ENCODE peak calls at places on chromosomes 2 and 18, in ten cellular contexts. Z is A673; T is BJ; R is GM13976; V is NCI-H1092; L is iris pigment epithelial cell; J is nephron progenitor cell; N is mesothelial cell of epicardium; H is activated effector memory CD4-positive, alpha-beta T cell treated with Interleukin-2 at 50 U/mL for 16 hours; I is activated naive CD4-positive, alpha-beta T cell treated with anti-CD3 and anti-CD28 coated beads, Interleukin-2, amount 50 U/mL, for 72 hours. M is an unnamed sample.

GRCh38 chr2:236592821-236593220 is 23.2 kb downstream of the ACKR3 start:
- DNase-seq in I (no peak), T (no peak), Z (no peak), H (no peak), V (peak; percentile 38), N (no peak), L (no peak), J (no peak), R (no peak), M (no peak)

GRCh38 chr18:34320267-34320666 is 95.6 kb upstream of the NOL4 start:
- DNase-seq in I (no peak), N (no peak), T (no peak), H (no peak), V (no peak), J (no peak), R (no peak), Z (no peak), L (no peak), M (no peak)

GRCh38 chr2:55090702-55091101 is 40.5 kb upstream of the RTN4 start:
- DNase-seq in T (no peak), L (peak; percentile 62), Z (no peak), V (no peak), J (no peak), I (no peak), R (no peak), H (no peak), N (no peak), M (no peak)

GRCh38 chr2:10502803-10503107 is 54.6 kb upstream of the ODC1 start:
- DNase-seq in Z (no peak), T (no peak), I (no peak), H (no peak), N (no peak), J (no peak), V (no peak), R (no peak), L (no peak), M (no peak)

GRCh38 chr2:117714110-117714509 is 100.4 kb upstream of the DDX18 start:
- DNase-seq in J (no peak), I (no peak), H (no peak), R (no peak), Z (no peak), T (no peak), V (no peak), L (no peak), N (no peak), M (no peak)

GRCh38 chr2:56299166-56299806 is 115.5 kb downstream of the CCDC85A start:
- DNase-seq in R (no peak), N (no peak), T (no peak), J (no peak), Z (no peak), I (no peak), H (no peak), L (peak; percentile 10), V (no peak), M (no peak)

GRCh38 chr2:214747992-214748391 is 61.5 kb downstream of the BARD1 start:
- DNase-seq in V (no peak), N (no peak), T (no peak), L (no peak), Z (no peak), R (no peak), J (no peak), I (no peak), H (no peak), M (no peak)

GRCh38 chr2:12202301-12202700 is 455.9 kb downstream of the LPIN1 start:
- DNase-seq in I (no peak), L (peak; percentile 75), N (no peak), R (no peak), J (no peak), V (no peak), Z (peak; percentile 11), H (no peak), T (no peak), M (no peak)

GRCh38 chr2:54626884-54627283 is 96.6 kb upstream of the EML6 start:
- DNase-seq in J (no peak), T (no peak), Z (no peak), N (no peak), R (no peak), V (no peak), L (no peak), I (no peak), H (no peak), M (no peak)

GRCh38 chr2:113894156-113894743 is 4.4 kb downstream of the ACTR3 start:
- DNase-seq in N (no peak), T (peak; percentile 74), Z (peak; percentile 87), J (no peak), R (no peak), V (no peak), I (no peak), H (no peak), L (peak; percentile 94), M (peak; percentile 31)

GRCh38 chr2:20205915-20206524 is 18.9 kb downstream of the SDC1 start:
- DNase-seq in I (no peak), Z (no peak), J (no peak), T (no peak), V (no peak), N (no peak), H (no peak), R (no peak), L (no peak), M (no peak)

GRCh38 chr2:156471772-156472171 is 35.6 kb downstream of the GPD2 start:
- DNase-seq in V (no peak), J (no peak), N (no peak), I (no peak), L (no peak), H (no peak), Z (no peak), T (no peak), R (no peak), M (no peak)

GRCh38 chr2:239895116-239895515 is 130.0 kb downstream of the NDUFA10 start:
- DNase-seq in Z (no peak), R (no peak), I (peak; percentile 30), T (no peak), L (no peak), J (no peak), H (no peak), V (no peak), N (no peak), M (no peak)

GRCh38 chr2:69221960-69222751 is 164.9 kb downstream of the GFPT1 start:
- DNase-seq in L (peak; percentile 86), Z (no peak), T (no peak), I (no peak), N (no peak), R (no peak), J (no peak), H (no peak), V (no peak), M (peak; percentile 14)

GRCh38 chr2:235287369-235287722 is 206.5 kb upstream of the AGAP1 start:
- DNase-seq in R (no peak), N (no peak), L (no peak), I (no peak), J (no peak), V (no peak), H (no peak), T (no peak), Z (no peak), M (no peak)

GRCh38 chr2:120765031-120765910 is 29.6 kb downstream of the GLI2 start:
- DNase-seq in L (peak; percentile 34), J (no peak), H (no peak), V (no peak), Z (no peak), T (no peak), R (no peak), I (peak; percentile 40), N (no peak), M (no peak)

GRCh38 chr2:155266579-155266978 is 568.1 kb downstream of the KCNJ3 start:
- DNase-seq in R (no peak), H (no peak), I (no peak), N (no peak), L (no peak), Z (peak; percentile 13), V (no peak), T (no peak), J (no peak), M (peak; percentile 55)

GRCh38 chr2:205948496-205948837 is 137.5 kb downstream of the INO80D start:
- DNase-seq in R (no peak), T (no peak), I (no peak), V (no peak), L (no peak), J (no peak), Z (no peak), N (no peak), H (no peak), M (no peak)

GRCh38 chr18:56728741-56729140 is 77.6 kb downstream of the WDR7 start:
- DNase-seq in I (no peak), T (no peak), H (no peak), V (no peak), J (no peak), L (no peak), R (no peak), N (no peak), Z (no peak), M (no peak)

GRCh38 chr18:79899609-79900435 is 51.6 kb downstream of the SLC66A2 start:
- DNase-seq in R (no peak), V (no peak), J (no peak), T (no peak), N (peak; percentile 28), L (no peak), Z (no peak), H (no peak), I (peak; percentile 49), M (no peak)

GRCh38 chr18:48090702-48091101 is 160.2 kb upstream of the SMAD2 start:
- DNase-seq in R (no peak), H (no peak), Z (no peak), T (no peak), N (no peak), I (no peak), J (no peak), V (no peak), L (no peak), M (no peak)

GRCh38 chr2:236019434-236019833 is 148.8 kb downstream of the GBX2 start:
- DNase-seq in V (no peak), R (no peak), J (no peak), T (no peak), L (no peak), Z (no peak), N (no peak), H (no peak), I (no peak), M (no peak)

GRCh38 chr2:113195923-113196501 is 22.2 kb downstream of the PSD4 start:
- DNase-seq in V (no peak), T (no peak), L (no peak), I (no peak), R (no peak), Z (no peak), J (no peak), H (no peak), N (no peak), M (no peak)